ENCODE peak calls at places on chromosome 3, in six cellular contexts. One of them, this sample, is unnamed.

GRCh38 chr3:145648396-145648795 is 512.6 kb downstream of the PLOD2 start:
- DNase-seq in nucleus accumbens: no peak
- DNase-seq in activated T-cell treated with anti-CD3 and anti-CD28 coated beads, Interleukin-2, amount 50 U/mL, for 72 hours: no peak
- DNase-seq in fibroblast of villous mesenchyme: no peak
- DNase-seq in upper lobe of right lung: no peak
- DNase-seq in KBM-7: no peak
- DNase-seq in this sample: no peak

GRCh38 chr3:196793224-196793623 is 53.6 kb downstream of the PAK2 start:
- DNase-seq in nucleus accumbens: no peak
- DNase-seq in activated T-cell treated with anti-CD3 and anti-CD28 coated beads, Interleukin-2, amount 50 U/mL, for 72 hours: no peak
- DNase-seq in fibroblast of villous mesenchyme: peak; percentile 89
- DNase-seq in upper lobe of right lung: no peak
- DNase-seq in KBM-7: no peak
- DNase-seq in this sample: no peak

GRCh38 chr3:192246847-192247520 is 480.4 kb downstream of the FGF12 start:
- DNase-seq in nucleus accumbens: no peak
- DNase-seq in activated T-cell treated with anti-CD3 and anti-CD28 coated beads, Interleukin-2, amount 50 U/mL, for 72 hours: no peak
- DNase-seq in fibroblast of villous mesenchyme: no peak
- DNase-seq in upper lobe of right lung: no peak
- DNase-seq in KBM-7: no peak
- DNase-seq in this sample: no peak

GRCh38 chr3:72413228-72413627 is 435.0 kb downstream of the SHQ1 start:
- DNase-seq in nucleus accumbens: no peak
- DNase-seq in activated T-cell treated with anti-CD3 and anti-CD28 coated beads, Interleukin-2, amount 50 U/mL, for 72 hours: peak; percentile 8
- DNase-seq in fibroblast of villous mesenchyme: no peak
- DNase-seq in upper lobe of right lung: no peak
- DNase-seq in KBM-7: no peak
- DNase-seq in this sample: no peak

GRCh38 chr3:38988955-38989354 is 62.8 kb downstream of the SCN11A start:
- DNase-seq in nucleus accumbens: no peak
- DNase-seq in activated T-cell treated with anti-CD3 and anti-CD28 coated beads, Interleukin-2, amount 50 U/mL, for 72 hours: no peak
- DNase-seq in fibroblast of villous mesenchyme: no peak
- DNase-seq in upper lobe of right lung: no peak
- DNase-seq in KBM-7: no peak
- DNase-seq in this sample: no peak

GRCh38 chr3:59709702-59710555 is 660.1 kb upstream of the CFAP20DC start:
- DNase-seq in nucleus accumbens: peak; percentile 16
- DNase-seq in activated T-cell treated with anti-CD3 and anti-CD28 coated beads, Interleukin-2, amount 50 U/mL, for 72 hours: no peak
- DNase-seq in fibroblast of villous mesenchyme: no peak
- DNase-seq in upper lobe of right lung: peak; percentile 80
- DNase-seq in KBM-7: peak; percentile 0
- DNase-seq in this sample: no peak

GRCh38 chr3:187551419-187551818 is 118.8 kb downstream of the SST start:
- DNase-seq in nucleus accumbens: no peak
- DNase-seq in activated T-cell treated with anti-CD3 and anti-CD28 coated beads, Interleukin-2, amount 50 U/mL, for 72 hours: no peak
- DNase-seq in fibroblast of villous mesenchyme: peak; percentile 47
- DNase-seq in upper lobe of right lung: no peak
- DNase-seq in KBM-7: no peak
- DNase-seq in this sample: no peak

GRCh38 chr3:23308986-23309625 is 106.0 kb downstream of the UBE2E2 start:
- DNase-seq in nucleus accumbens: no peak
- DNase-seq in activated T-cell treated with anti-CD3 and anti-CD28 coated beads, Interleukin-2, amount 50 U/mL, for 72 hours: no peak
- DNase-seq in fibroblast of villous mesenchyme: no peak
- DNase-seq in upper lobe of right lung: no peak
- DNase-seq in KBM-7: no peak
- DNase-seq in this sample: no peak

GRCh38 chr3:14849831-14850230 is 31.1 kb downstream of the FGD5 start:
- DNase-seq in nucleus accumbens: no peak
- DNase-seq in activated T-cell treated with anti-CD3 and anti-CD28 coated beads, Interleukin-2, amount 50 U/mL, for 72 hours: no peak
- DNase-seq in fibroblast of villous mesenchyme: no peak
- DNase-seq in upper lobe of right lung: no peak
- DNase-seq in KBM-7: no peak
- DNase-seq in this sample: no peak

GRCh38 chr3:39121626-39122025 is 14.1 kb downstream of the TTC21A start:
- DNase-seq in nucleus accumbens: no peak
- DNase-seq in activated T-cell treated with anti-CD3 and anti-CD28 coated beads, Interleukin-2, amount 50 U/mL, for 72 hours: no peak
- DNase-seq in fibroblast of villous mesenchyme: no peak
- DNase-seq in upper lobe of right lung: no peak
- DNase-seq in KBM-7: peak; percentile 71
- DNase-seq in this sample: no peak

GRCh38 chr3:177468331-177468730 is 271.0 kb upstream of the TBL1XR1 start:
- DNase-seq in nucleus accumbens: no peak
- DNase-seq in activated T-cell treated with anti-CD3 and anti-CD28 coated beads, Interleukin-2, amount 50 U/mL, for 72 hours: no peak
- DNase-seq in fibroblast of villous mesenchyme: peak; percentile 65
- DNase-seq in upper lobe of right lung: no peak
- DNase-seq in KBM-7: no peak
- DNase-seq in this sample: no peak

GRCh38 chr3:152508705-152509104 is 240.0 kb downstream of the MBNL1 start:
- DNase-seq in nucleus accumbens: no peak
- DNase-seq in activated T-cell treated with anti-CD3 and anti-CD28 coated beads, Interleukin-2, amount 50 U/mL, for 72 hours: no peak
- DNase-seq in fibroblast of villous mesenchyme: no peak
- DNase-seq in upper lobe of right lung: no peak
- DNase-seq in KBM-7: peak; percentile 39
- DNase-seq in this sample: no peak

This sample was measured in stimulated activated naive CD8-positive, alpha-beta T cell treated with anti-CD3 and anti-CD28 coated beads, Interleukin-15, amount 100 ng/mL, for 72 hours.